ENCODE peak calls at places on chromosomes 16 and 17, in seven cellular contexts. B, Y, C, O, M, T and X are unnamed samples.

GRCh38 chr16:87065781-87066694 is 251.2 kb downstream of the C16orf95 start:
- DNase-seq in B (no peak), T (no peak), O (no peak), M (no peak), Y (no peak), C (no peak), X (no peak)

GRCh38 chr16:27067138-27067537 is 411 bp downstream of the C16orf82 start:
- DNase-seq in O (no peak), T (no peak), Y (no peak), B (peak; percentile 18), C (no peak), M (no peak), X (no peak)

GRCh38 chr16:86609115-86609514 is 30.8 kb downstream of the FOXL1 start:
- DNase-seq in B (no peak), T (no peak), C (no peak), Y (no peak), M (no peak), O (no peak), X (no peak)

GRCh38 chr17:12731839-12732238 is 57.5 kb upstream of the ARHGAP44 start:
- DNase-seq in T (no peak), B (no peak), Y (no peak), O (no peak), C (no peak), M (no peak), X (no peak)

GRCh38 chr17:16974569-16975265 is 2.8 kb upstream of the TNFRSF13B start:
- DNase-seq in Y (no peak), B (no peak), M (no peak), O (no peak), C (no peak), T (no peak), X (no peak)

GRCh38 chr17:29844339-29845048 is 85.5 kb downstream of the SSH2 start:
- DNase-seq in T (no peak), C (no peak), O (no peak), B (peak; percentile 85), M (no peak), Y (no peak), X (peak; percentile 49)

GRCh38 chr16:30445408-30446202 is at the start of gene SEPHS2:
- DNase-seq in C (peak; percentile 99), Y (peak; percentile 99), O (peak; percentile 99), M (peak; percentile 95), B (peak; percentile 96), T (peak; percentile 98), X (peak; percentile 97)

GRCh38 chr16:2976201-2976600 is 4.0 kb downstream of the PKMYT1 start:
- DNase-seq in Y (no peak), M (no peak), T (no peak), B (no peak), O (no peak), C (no peak), X (no peak)

GRCh38 chr16:19284207-19284606 is 1.3 kb upstream of the CLEC19A start:
- DNase-seq in M (no peak), O (peak; percentile 90), C (no peak), T (no peak), Y (peak; percentile 68), B (no peak), X (no peak)

GRCh38 chr16:679808-680624 is at the start of gene STUB1:
- DNase-seq in C (peak; percentile 92), Y (peak; percentile 88), T (peak; percentile 66), O (peak; percentile 89), B (peak; percentile 94), M (peak; percentile 81), X (peak; percentile 80)

GRCh38 chr16:89903908-89904515 is 14.7 kb upstream of the MC1R start:
- DNase-seq in B (no peak), T (no peak), C (no peak), Y (no peak), O (no peak), M (no peak), X (no peak)

GRCh38 chr16:86044241-86044671 is 145.3 kb downstream of the IRF8 start:
- DNase-seq in T (no peak), O (peak; percentile 31), M (peak; percentile 13), Y (no peak), C (peak; percentile 39), B (peak; percentile 72), X (peak; percentile 78)

GRCh38 chr17:81733507-81734404 is 21.7 kb downstream of the SLC25A10 start:
- DNase-seq in C (peak; percentile 89), O (peak; percentile 90), T (no peak), Y (peak; percentile 84), B (peak; percentile 86), M (peak; percentile 33), X (peak; percentile 86)

DNA sequence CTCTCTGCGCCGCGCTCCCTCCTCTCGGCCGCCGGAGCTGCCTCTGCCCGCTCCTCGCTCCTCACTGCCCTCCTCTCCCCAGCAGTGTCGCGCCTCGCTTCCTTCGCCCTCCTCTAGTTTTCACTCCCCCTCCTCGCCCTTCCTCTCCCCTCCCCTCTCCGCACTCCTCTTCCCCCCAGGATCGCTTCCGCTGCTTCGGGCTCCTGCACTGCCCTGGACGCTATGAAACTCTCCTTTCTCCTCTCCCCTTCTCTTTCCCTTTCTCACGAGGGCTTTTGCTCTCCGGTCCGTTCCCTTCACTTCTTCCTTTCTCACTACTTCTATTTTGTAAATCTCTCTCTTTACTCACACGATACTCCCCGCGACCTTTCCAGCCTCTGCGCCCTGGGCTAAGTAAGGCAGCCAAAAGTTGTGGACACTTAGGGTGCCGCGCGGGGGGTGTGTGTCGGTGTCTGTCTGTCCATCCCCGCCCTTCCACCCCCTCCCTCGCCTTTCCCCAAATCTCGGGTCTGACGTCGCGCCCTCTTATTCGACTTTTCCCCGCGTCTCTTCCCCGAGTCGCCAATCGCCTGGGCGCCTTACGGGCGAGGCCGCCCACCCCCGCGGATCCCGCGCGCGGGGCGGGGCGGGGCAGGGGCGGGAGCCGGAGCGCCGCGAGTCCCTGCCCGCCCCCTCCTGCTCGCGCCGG is at the start of gene IRX3:
- DNase-seq in C (peak; percentile 13), M (no peak), O (peak; percentile 88), B (peak; percentile 96), Y (peak; percentile 91), T (no peak), X (peak; percentile 92)
- H3K4me1 ChIP-seq in C (peaks cover 12% of the 10 kb centered on the region), M (no peaks in the 10 kb centered on the region), O (peaks cover 56% of the 10 kb centered on the region), B (peaks cover 10% of the 10 kb centered on the region), Y (peaks cover 26% of the 10 kb centered on the region), T (peaks cover 8% of the 10 kb centered on the region), X (no peaks in the 10 kb centered on the region)

GRCh38 chr16:73319747-73320146 is 271.8 kb upstream of the ZFHX3 start:
- DNase-seq in Y (no peak), M (no peak), B (no peak), T (no peak), O (no peak), C (no peak), X (no peak)
- H3K4me3 ChIP-seq in Y (no peak overlapping the region), M (no peak overlapping the region), B (no peak overlapping the region), T (no peak overlapping the region), O (no peak overlapping the region), C (no peak overlapping the region), X (no peak overlapping the region)

GRCh38 chr16:49855822-49856740 is at the start of gene ZNF423:
- DNase-seq in O (no peak), Y (no peak), B (peak; percentile 66), C (peak; percentile 35), T (no peak), M (no peak), X (no peak)
- H3K27me3 ChIP-seq in O (no peaks in the 10 kb centered on the region), Y (no peaks in the 10 kb centered on the region), B (no peaks in the 10 kb centered on the region), C (no peaks in the 10 kb centered on the region), T (no peaks in the 10 kb centered on the region), M (no peaks in the 10 kb centered on the region), X (peaks cover 6% of the 10 kb centered on the region)

GRCh38 chr16:88405325-88406060 is 22.7 kb downstream of the ZNF469 start:
- DNase-seq in M (no peak), O (peak; percentile 34), C (no peak), T (no peak), B (no peak), Y (no peak), X (no peak)
- H3K4me1 ChIP-seq in M (no peaks in the 10 kb centered on the region), O (peaks cover 15% of the 10 kb centered on the region), C (no peaks in the 10 kb centered on the region), T (peaks cover 5% of the 10 kb centered on the region), B (no peaks in the 10 kb centered on the region), Y (no peaks in the 10 kb centered on the region), X (no peaks in the 10 kb centered on the region)

GRCh38 chr17:48910370-48910769 is 2.2 kb downstream of the UBE2Z start:
- DNase-seq in T (no peak), O (no peak), Y (no peak), B (no peak), M (no peak), C (no peak), X (no peak)
- H3K4me3 ChIP-seq in T (no peak overlapping the region), O (peak overlapping the region; percentile 88), Y (no peak overlapping the region), B (no peak overlapping the region), M (no peak overlapping the region), C (no peak overlapping the region), X (peak overlapping the region; percentile 45)

GRCh38 chr17:79203657-79204056 is 129.0 kb downstream of the ENGASE start:
- DNase-seq in B (no peak), T (no peak), Y (no peak), O (no peak), C (no peak), M (no peak), X (no peak)

GRCh38 chr17:79204261-79204660 is 129.6 kb downstream of the ENGASE start:
- DNase-seq in C (no peak), Y (no peak), T (no peak), M (no peak), O (no peak), B (no peak), X (no peak)

GRCh38 chr17:79211061-79211770 is 136.6 kb downstream of the ENGASE start:
- DNase-seq in C (no peak), O (no peak), T (no peak), B (no peak), Y (no peak), M (no peak), X (no peak)

GRCh38 chr17:79205688-79206205 is 131.1 kb downstream of the ENGASE start:
- DNase-seq in B (no peak), M (no peak), C (no peak), T (no peak), O (no peak), Y (no peak), X (no peak)

GRCh38 chr17:79207957-79208356 is 133.3 kb downstream of the ENGASE start:
- DNase-seq in M (no peak), B (no peak), Y (no peak), O (no peak), C (no peak), T (no peak), X (no peak)
- H3K27me3 ChIP-seq in M (no peaks in the 10 kb centered on the region), B (no peaks in the 10 kb centered on the region), Y (no peaks in the 10 kb centered on the region), O (no peaks in the 10 kb centered on the region), C (peaks cover 16% of the 10 kb centered on the region), T (no peaks in the 10 kb centered on the region), X (peaks cover 54% of the 10 kb centered on the region)